ENCODE peak calls at places on chromosome 10, in eight cellular contexts. One of them, this sample, is unnamed.

GRCh38 chr10:93893646-93894515 is at the start of gene SLC35G1:
- DNase-seq in breast epithelium: no peak
- DNase-seq in NCI-H1436 treated with DMSO at 0.1 percent for 48 hours: peak
- DNase-seq in stromal cell of bone marrow: no peak
- DNase-seq in stimulated activated CD4-positive, alpha-beta T cell treated with anti-CD3 and anti-CD28 coated beads, TNF-alpha, amount 100 ng/mL, for 24 hours: peak
- DNase-seq in AG04450: no peak
- DNase-seq in NAMALWA: peak
- DNase-seq in hypothalamus: peak
- DNase-seq in this sample: peak

GRCh38 chr10:86968271-86968993 is at the start of gene ADIRF:
- DNase-seq in breast epithelium: peak
- DNase-seq in stimulated activated CD4-positive, alpha-beta T cell treated with anti-CD3 and anti-CD28 coated beads, TNF-alpha, amount 100 ng/mL, for 24 hours: no peak
- DNase-seq in stromal cell of bone marrow: no peak
- DNase-seq in NCI-H1436 treated with DMSO at 0.1 percent for 48 hours: no peak
- DNase-seq in AG04450: no peak
- DNase-seq in NAMALWA: no peak
- DNase-seq in hypothalamus: no peak
- DNase-seq in this sample: no peak

GRCh38 chr10:126160971-126161630 is 227.2 kb downstream of the ADAM12 start:
- DNase-seq in stimulated activated CD4-positive, alpha-beta T cell treated with anti-CD3 and anti-CD28 coated beads, TNF-alpha, amount 100 ng/mL, for 24 hours: no peak
- DNase-seq in NAMALWA: peak
- DNase-seq in stromal cell of bone marrow: no peak
- DNase-seq in hypothalamus: no peak
- DNase-seq in NCI-H1436 treated with DMSO at 0.1 percent for 48 hours: no peak
- DNase-seq in AG04450: no peak
- DNase-seq in breast epithelium: no peak
- DNase-seq in this sample: no peak

GRCh38 chr10:79084012-79084971 is 15.5 kb downstream of the ZMIZ1 start:
- DNase-seq in breast epithelium: peak
- DNase-seq in stromal cell of bone marrow: peak
- DNase-seq in NAMALWA: peak
- DNase-seq in stimulated activated CD4-positive, alpha-beta T cell treated with anti-CD3 and anti-CD28 coated beads, TNF-alpha, amount 100 ng/mL, for 24 hours: no peak
- DNase-seq in hypothalamus: peak
- DNase-seq in AG04450: no peak
- DNase-seq in NCI-H1436 treated with DMSO at 0.1 percent for 48 hours: no peak
- DNase-seq in this sample: peak

GRCh38 chr10:88682491-88682890 is 18.2 kb downstream of the LIPF start:
- DNase-seq in stimulated activated CD4-positive, alpha-beta T cell treated with anti-CD3 and anti-CD28 coated beads, TNF-alpha, amount 100 ng/mL, for 24 hours: no peak
- DNase-seq in breast epithelium: no peak
- DNase-seq in stromal cell of bone marrow: no peak
- DNase-seq in hypothalamus: no peak
- DNase-seq in AG04450: no peak
- DNase-seq in NCI-H1436 treated with DMSO at 0.1 percent for 48 hours: no peak
- DNase-seq in NAMALWA: no peak
- DNase-seq in this sample: no peak

GRCh38 chr10:104306897-104307296 is 31.4 kb downstream of the ITPRIP start:
- DNase-seq in AG04450: no peak
- DNase-seq in stimulated activated CD4-positive, alpha-beta T cell treated with anti-CD3 and anti-CD28 coated beads, TNF-alpha, amount 100 ng/mL, for 24 hours: no peak
- DNase-seq in stromal cell of bone marrow: no peak
- DNase-seq in NCI-H1436 treated with DMSO at 0.1 percent for 48 hours: no peak
- DNase-seq in breast epithelium: no peak
- DNase-seq in NAMALWA: no peak
- DNase-seq in hypothalamus: no peak
- DNase-seq in this sample: no peak

GRCh38 chr10:131065673-131066331 is 245.7 kb downstream of the TCERG1L start:
- DNase-seq in stimulated activated CD4-positive, alpha-beta T cell treated with anti-CD3 and anti-CD28 coated beads, TNF-alpha, amount 100 ng/mL, for 24 hours: no peak
- DNase-seq in NAMALWA: no peak
- DNase-seq in stromal cell of bone marrow: no peak
- DNase-seq in AG04450: no peak
- DNase-seq in breast epithelium: peak
- DNase-seq in hypothalamus: peak
- DNase-seq in NCI-H1436 treated with DMSO at 0.1 percent for 48 hours: no peak
- DNase-seq in this sample: no peak

GRCh38 chr10:23067939-23068775 is 27.2 kb upstream of the MSRB2 start:
- DNase-seq in hypothalamus: peak
- DNase-seq in NAMALWA: peak
- DNase-seq in breast epithelium: peak
- DNase-seq in NCI-H1436 treated with DMSO at 0.1 percent for 48 hours: no peak
- DNase-seq in stromal cell of bone marrow: peak
- DNase-seq in AG04450: peak
- DNase-seq in stimulated activated CD4-positive, alpha-beta T cell treated with anti-CD3 and anti-CD28 coated beads, TNF-alpha, amount 100 ng/mL, for 24 hours: peak
- DNase-seq in this sample: peak

GRCh38 chr10:75712241-75712880 is 280.9 kb downstream of the LRMDA start:
- DNase-seq in hypothalamus: peak
- DNase-seq in stimulated activated CD4-positive, alpha-beta T cell treated with anti-CD3 and anti-CD28 coated beads, TNF-alpha, amount 100 ng/mL, for 24 hours: no peak
- DNase-seq in AG04450: no peak
- DNase-seq in NCI-H1436 treated with DMSO at 0.1 percent for 48 hours: no peak
- DNase-seq in stromal cell of bone marrow: no peak
- DNase-seq in breast epithelium: no peak
- DNase-seq in NAMALWA: no peak
- DNase-seq in this sample: peak

GRCh38 chr10:485776-486572 is 203.5 kb downstream of the DIP2C start:
- DNase-seq in breast epithelium: no peak
- DNase-seq in stimulated activated CD4-positive, alpha-beta T cell treated with anti-CD3 and anti-CD28 coated beads, TNF-alpha, amount 100 ng/mL, for 24 hours: no peak
- DNase-seq in hypothalamus: no peak
- DNase-seq in NCI-H1436 treated with DMSO at 0.1 percent for 48 hours: no peak
- DNase-seq in AG04450: no peak
- DNase-seq in NAMALWA: no peak
- DNase-seq in stromal cell of bone marrow: no peak
- DNase-seq in this sample: no peak

GRCh38 chr10:73816917-73817729 is 5.7 kb upstream of the NDST2 start:
- DNase-seq in breast epithelium: no peak
- DNase-seq in hypothalamus: no peak
- DNase-seq in NCI-H1436 treated with DMSO at 0.1 percent for 48 hours: no peak
- DNase-seq in AG04450: no peak
- DNase-seq in stimulated activated CD4-positive, alpha-beta T cell treated with anti-CD3 and anti-CD28 coated beads, TNF-alpha, amount 100 ng/mL, for 24 hours: no peak
- DNase-seq in stromal cell of bone marrow: no peak
- DNase-seq in NAMALWA: no peak
- DNase-seq in this sample: no peak

GRCh38 chr10:30063098-30063497 is 3.7 kb upstream of the JCAD start:
- DNase-seq in stromal cell of bone marrow: peak
- DNase-seq in NCI-H1436 treated with DMSO at 0.1 percent for 48 hours: no peak
- DNase-seq in AG04450: peak
- DNase-seq in stimulated activated CD4-positive, alpha-beta T cell treated with anti-CD3 and anti-CD28 coated beads, TNF-alpha, amount 100 ng/mL, for 24 hours: no peak
- DNase-seq in breast epithelium: no peak
- DNase-seq in NAMALWA: no peak
- DNase-seq in hypothalamus: no peak
- DNase-seq in this sample: no peak

GRCh38 chr10:129097776-129098175 is 369.3 kb upstream of the MGMT start:
- DNase-seq in AG04450: no peak
- DNase-seq in hypothalamus: no peak
- DNase-seq in stimulated activated CD4-positive, alpha-beta T cell treated with anti-CD3 and anti-CD28 coated beads, TNF-alpha, amount 100 ng/mL, for 24 hours: no peak
- DNase-seq in NAMALWA: no peak
- DNase-seq in breast epithelium: no peak
- DNase-seq in NCI-H1436 treated with DMSO at 0.1 percent for 48 hours: no peak
- DNase-seq in stromal cell of bone marrow: peak
- DNase-seq in this sample: no peak

GRCh38 chr10:93226619-93227018 is 152.9 kb downstream of the CYP26A1 start:
- DNase-seq in breast epithelium: no peak
- DNase-seq in stimulated activated CD4-positive, alpha-beta T cell treated with anti-CD3 and anti-CD28 coated beads, TNF-alpha, amount 100 ng/mL, for 24 hours: no peak
- DNase-seq in stromal cell of bone marrow: no peak
- DNase-seq in AG04450: no peak
- DNase-seq in NAMALWA: no peak
- DNase-seq in NCI-H1436 treated with DMSO at 0.1 percent for 48 hours: no peak
- DNase-seq in hypothalamus: no peak
- DNase-seq in this sample: no peak

GRCh38 chr10:90399782-90400181 is 458.1 kb downstream of the HTR7 start:
- DNase-seq in breast epithelium: no peak
- DNase-seq in stimulated activated CD4-positive, alpha-beta T cell treated with anti-CD3 and anti-CD28 coated beads, TNF-alpha, amount 100 ng/mL, for 24 hours: no peak
- DNase-seq in NCI-H1436 treated with DMSO at 0.1 percent for 48 hours: no peak
- DNase-seq in hypothalamus: no peak
- DNase-seq in stromal cell of bone marrow: no peak
- DNase-seq in AG04450: no peak
- DNase-seq in NAMALWA: no peak
- DNase-seq in this sample: no peak

GRCh38 chr10:124156524-124157225 is 63.3 kb upstream of the CHST15 start:
- DNase-seq in AG04450: no peak
- DNase-seq in breast epithelium: no peak
- DNase-seq in NCI-H1436 treated with DMSO at 0.1 percent for 48 hours: no peak
- DNase-seq in stromal cell of bone marrow: no peak
- DNase-seq in stimulated activated CD4-positive, alpha-beta T cell treated with anti-CD3 and anti-CD28 coated beads, TNF-alpha, amount 100 ng/mL, for 24 hours: no peak
- DNase-seq in hypothalamus: no peak
- DNase-seq in NAMALWA: no peak
- DNase-seq in this sample: no peak

GRCh38 chr10:103072891-103073290 is 120.2 kb downstream of the NT5C2 start:
- DNase-seq in stimulated activated CD4-positive, alpha-beta T cell treated with anti-CD3 and anti-CD28 coated beads, TNF-alpha, amount 100 ng/mL, for 24 hours: no peak
- DNase-seq in hypothalamus: no peak
- DNase-seq in stromal cell of bone marrow: no peak
- DNase-seq in NAMALWA: no peak
- DNase-seq in breast epithelium: no peak
- DNase-seq in NCI-H1436 treated with DMSO at 0.1 percent for 48 hours: no peak
- DNase-seq in AG04450: no peak
- DNase-seq in this sample: no peak

GRCh38 chr10:17146888-17147287 is 17.3 kb upstream of the CUBN start:
- DNase-seq in breast epithelium: no peak
- DNase-seq in NAMALWA: no peak
- DNase-seq in AG04450: no peak
- DNase-seq in stimulated activated CD4-positive, alpha-beta T cell treated with anti-CD3 and anti-CD28 coated beads, TNF-alpha, amount 100 ng/mL, for 24 hours: no peak
- DNase-seq in NCI-H1436 treated with DMSO at 0.1 percent for 48 hours: no peak
- DNase-seq in stromal cell of bone marrow: no peak
- DNase-seq in hypothalamus: no peak
- DNase-seq in this sample: no peak

GRCh38 chr10:100660945-100661344 is 84.4 kb upstream of the PAX2 start:
- DNase-seq in AG04450: no peak
- DNase-seq in hypothalamus: no peak
- DNase-seq in NCI-H1436 treated with DMSO at 0.1 percent for 48 hours: no peak
- DNase-seq in NAMALWA: no peak
- DNase-seq in stromal cell of bone marrow: no peak
- DNase-seq in breast epithelium: no peak
- DNase-seq in stimulated activated CD4-positive, alpha-beta T cell treated with anti-CD3 and anti-CD28 coated beads, TNF-alpha, amount 100 ng/mL, for 24 hours: no peak
- DNase-seq in this sample: no peak

GRCh38 chr10:71522438-71523144 is 125.9 kb downstream of the CDH23 start:
- DNase-seq in NCI-H1436 treated with DMSO at 0.1 percent for 48 hours: no peak
- DNase-seq in AG04450: no peak
- DNase-seq in breast epithelium: no peak
- DNase-seq in NAMALWA: peak
- DNase-seq in stromal cell of bone marrow: no peak
- DNase-seq in hypothalamus: no peak
- DNase-seq in stimulated activated CD4-positive, alpha-beta T cell treated with anti-CD3 and anti-CD28 coated beads, TNF-alpha, amount 100 ng/mL, for 24 hours: no peak
- DNase-seq in this sample: no peak

This sample was measured in midbrain.